ENCODE peak calls at places on chromosomes 2 and 18, in four cellular contexts. R, O, K and Y are unnamed samples.

GRCh38 chr2:128506534-128506933 is 187.9 kb upstream of the HS6ST1 start:
- DNase-seq in R (no peak), O (no peak), K (no peak), Y (no peak)

GRCh38 chr2:95032868-95033603 is 7.5 kb downstream of the MAL start:
- DNase-seq in R (no peak), O (no peak), K (no peak), Y (no peak)

GRCh38 chr2:150042844-150043503 is 444.5 kb downstream of the RND3 start:
- DNase-seq in R (no peak), O (no peak), K (no peak), Y (no peak)

GRCh38 chr2:18656048-18656447 is 66.7 kb upstream of the NT5C1B start:
- DNase-seq in R (no peak), O (no peak), K (no peak), Y (no peak)

GRCh38 chr2:15803987-15804619 is 136.2 kb upstream of the MYCN start:
- DNase-seq in R (no peak), O (no peak), K (no peak), Y (no peak)

GRCh38 chr18:37483221-37483971 is 82.2 kb downstream of the CELF4 start:
- DNase-seq in R (peak; percentile 50), O (peak; percentile 59), K (no peak), Y (no peak)

GRCh38 chr2:163133602-163134001 is 295.0 kb upstream of the KCNH7 start:
- DNase-seq in R (no peak), O (no peak), K (no peak), Y (no peak)

GRCh38 chr2:145344076-145344724 is 824.3 kb upstream of the ZEB2 start:
- DNase-seq in R (no peak), O (no peak), K (no peak), Y (no peak)

GRCh38 chr18:21327101-21327500 is 85.1 kb downstream of the GREB1L start:
- DNase-seq in R (no peak), O (no peak), K (no peak), Y (no peak)

GRCh38 chr2:176149484-176150337 is 1.6 kb upstream of the HOXD4 start:
- DNase-seq in R (no peak), O (no peak), K (no peak), Y (peak; percentile 57)

GRCh38 chr2:192952254-192952653 is 757.5 kb upstream of the TMEFF2 start:
- DNase-seq in R (no peak), O (no peak), K (no peak), Y (no peak)
- TF ChIP-seq TEAD4 in R (no peak), O (no peak), K (no peak), Y (no peak)

DNA sequence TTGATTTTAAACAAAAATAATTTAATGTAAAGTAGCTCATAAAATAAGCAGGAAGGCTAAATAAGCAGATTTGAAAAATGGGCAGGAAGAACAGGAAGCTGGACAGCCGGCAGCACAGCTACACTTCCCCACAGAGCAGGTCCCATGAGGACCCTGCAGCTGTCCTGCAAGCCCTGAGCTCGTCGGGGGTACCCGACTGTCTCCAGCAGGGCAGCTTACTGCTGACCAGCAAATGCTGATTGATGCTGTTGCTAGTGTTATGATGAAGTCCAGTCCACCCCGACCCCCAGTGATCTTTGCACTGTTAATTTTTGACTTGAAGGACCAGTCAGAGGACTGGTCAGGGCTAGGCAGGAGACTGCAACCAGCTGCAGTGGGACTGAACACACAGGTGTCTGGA is 27.5 kb downstream of the POLE4 start:
- DNase-seq in R (no peak), O (no peak), K (peak; percentile 10), Y (no peak)
- TF ChIP-seq TEAD4 in R (no peak), O (no peak), K (no peak), Y (no peak)

GRCh38 chr2:177252808-177253531 is 11.6 kb downstream of the NFE2L2 start:
- DNase-seq in R (no peak), O (no peak), K (no peak), Y (no peak)

GRCh38 chr2:177249038-177249437 is 15.5 kb downstream of the NFE2L2 start:
- DNase-seq in R (no peak), O (no peak), K (no peak), Y (no peak)

GRCh38 chr2:177253704-177254103 is 10.8 kb downstream of the NFE2L2 start:
- DNase-seq in R (no peak), O (no peak), K (no peak), Y (no peak)

GRCh38 chr2:177250461-177250860 is 14.1 kb downstream of the NFE2L2 start:
- DNase-seq in R (no peak), O (no peak), K (no peak), Y (no peak)

GRCh38 chr2:177251165-177251542 is 13.4 kb downstream of the NFE2L2 start:
- DNase-seq in R (no peak), O (no peak), K (no peak), Y (no peak)
- TF ChIP-seq TEAD4 in R (no peak), O (no peak), K (no peak), Y (no peak)

GRCh38 chr2:96249654-96250053 is 16.1 kb downstream of the TMEM127 start:
- DNase-seq in R (no peak), O (no peak), K (peak; percentile 65), Y (no peak)
- TF ChIP-seq TEAD4 in R (no peak), O (no peak), K (no peak), Y (no peak)

DNA sequence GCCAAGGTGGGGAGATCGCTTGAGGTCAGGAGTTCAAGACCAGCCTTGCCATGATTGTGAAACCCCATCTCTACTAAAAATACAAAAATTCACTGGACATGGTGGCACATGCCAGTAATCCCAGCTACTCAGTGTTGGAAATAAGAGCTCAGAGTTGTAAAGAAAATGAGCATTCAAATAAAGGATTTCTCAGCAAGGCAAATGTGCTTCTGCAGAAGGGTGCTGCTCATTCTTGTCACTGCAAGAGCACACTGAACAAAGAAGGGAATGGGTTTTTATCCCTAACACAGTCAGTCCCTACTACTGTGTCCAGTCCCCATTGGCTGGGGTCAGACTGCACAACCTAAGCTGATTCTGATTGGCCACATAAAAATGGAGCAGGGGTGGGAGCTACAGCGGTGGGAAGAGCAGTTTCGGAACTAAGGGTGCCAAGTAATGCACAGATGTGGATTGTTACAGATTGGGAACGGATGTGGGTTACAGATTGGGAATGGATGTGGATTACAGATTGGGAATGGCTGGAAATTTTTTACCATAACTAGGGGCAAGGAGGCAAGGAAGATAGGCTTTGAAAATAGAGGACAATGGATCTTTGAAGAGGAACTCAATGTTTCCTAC is 31.1 kb upstream of the TRAPPC8 start:
- DNase-seq in R (no peak), O (no peak), K (no peak), Y (no peak)
- TF ChIP-seq TEAD4 in R (no peak), O (no peak), K (no peak), Y (no peak)

DNA sequence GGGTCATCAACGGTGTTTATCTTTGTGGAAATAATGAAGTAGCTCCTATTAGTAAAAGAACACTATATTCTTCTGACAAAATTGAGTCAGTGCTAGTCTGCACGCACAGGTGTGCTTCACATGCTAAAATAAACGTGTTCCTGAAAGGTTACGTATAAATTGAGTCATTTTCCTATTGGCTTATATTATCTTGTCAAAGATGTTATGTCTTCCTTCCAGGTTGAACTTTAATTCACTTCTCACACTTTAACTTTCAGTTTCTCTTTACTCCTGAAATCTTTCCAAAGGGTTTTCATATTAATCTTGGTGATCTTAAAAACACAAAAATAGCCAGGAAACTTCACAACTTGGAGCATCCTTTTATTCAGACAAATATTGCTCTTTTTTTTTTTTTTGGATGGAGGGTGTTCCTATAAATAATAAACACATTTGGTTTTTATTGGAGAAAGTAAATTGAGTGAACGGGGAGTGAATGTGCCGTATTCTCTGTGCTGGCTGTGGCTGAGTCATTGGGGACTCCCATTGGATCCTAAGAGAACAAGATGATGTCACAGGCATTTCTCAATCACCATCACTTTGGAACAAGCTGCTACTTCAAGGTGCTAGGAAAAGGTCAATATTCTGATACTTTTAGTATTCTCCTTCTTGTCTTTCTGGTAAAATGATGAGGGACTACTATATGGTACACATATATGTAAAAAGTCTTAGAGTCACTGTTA is 150.2 kb upstream of the SPATS2L start:
- DNase-seq in R (no peak), O (no peak), K (no peak), Y (no peak)
- TF ChIP-seq TEAD4 in R (no peak), O (no peak), K (no peak), Y (no peak)

GRCh38 chr2:85022232-85022631 is 51.3 kb downstream of the KCMF1 start:
- DNase-seq in R (no peak), O (no peak), K (no peak), Y (no peak)
- TF ChIP-seq TEAD4 in R (no peak), O (no peak), K (no peak), Y (no peak)

GRCh38 chr2:239947361-239948045 is 77.6 kb downstream of the NDUFA10 start:
- DNase-seq in R (no peak), O (no peak), K (no peak), Y (no peak)

GRCh38 chr2:239948100-239948881 is 76.9 kb downstream of the NDUFA10 start:
- DNase-seq in R (no peak), O (no peak), K (no peak), Y (no peak)

GRCh38 chr2:239945751-239946569 is 79.2 kb downstream of the NDUFA10 start:
- DNase-seq in R (no peak), O (no peak), K (no peak), Y (no peak)

GRCh38 chr2:239944706-239945551 is 80.2 kb downstream of the NDUFA10 start:
- DNase-seq in R (no peak), O (no peak), K (no peak), Y (no peak)

DNA sequence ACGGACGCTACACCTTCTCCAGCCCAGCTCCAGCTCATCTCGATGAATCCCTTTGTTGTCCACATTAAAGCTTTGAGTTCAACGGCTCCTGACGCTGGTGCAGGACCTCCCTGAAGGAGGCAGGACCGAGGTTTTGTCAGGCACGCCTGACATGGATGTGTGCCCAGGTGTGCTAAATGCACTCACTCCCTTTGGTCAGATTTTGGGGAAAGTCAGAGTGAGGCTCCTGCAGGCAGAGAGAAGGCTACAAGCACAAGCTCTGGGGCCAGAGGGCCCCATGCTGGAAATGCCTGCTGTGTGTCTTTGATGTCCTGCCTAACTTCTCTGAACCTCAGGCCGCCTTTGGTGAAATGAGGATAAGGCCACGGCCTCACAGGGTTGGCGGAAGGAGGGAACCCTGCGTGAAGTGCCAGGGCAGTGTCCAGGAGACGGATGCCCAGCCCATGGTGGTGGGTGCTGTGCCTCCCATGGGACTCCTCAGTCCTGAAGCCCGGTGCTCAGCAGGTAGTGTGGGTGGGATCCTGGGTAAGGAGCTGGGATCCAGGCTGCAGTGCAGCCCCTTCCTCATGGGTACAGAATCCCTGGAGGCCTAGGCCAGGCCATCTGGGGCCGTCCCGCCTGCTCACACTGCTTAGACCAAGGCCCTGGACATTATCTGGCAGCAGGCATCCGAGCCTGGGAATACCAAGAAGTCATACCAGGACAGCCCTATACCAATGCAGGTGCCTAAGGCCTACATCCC is 78.4 kb downstream of the NDUFA10 start:
- DNase-seq in R (no peak), O (no peak), K (no peak), Y (no peak)
- TF ChIP-seq TEAD4 in R (no peak), O (no peak), K (no peak), Y (no peak)